ENCODE peak calls at places on chromosomes 16 and 17, in four cellular contexts. O is AG10803, F is cardiac muscle cell, D is brain microvascular endothelial cell. K is an unnamed sample.

GRCh38 chr17:81870155-81870977 is 771 bp downstream of the ARHGDIA start:
- DNase-seq in F (peak; percentile 58), D (peak; percentile 40), O (peak; percentile 45), K (peak; percentile 61)

GRCh38 chr17:1626333-1626732 is 2.3 kb downstream of the SLC43A2 start:
- DNase-seq in O (no peak), D (no peak), F (no peak), K (no peak)

GRCh38 chr16:87966685-87967185 is 15.5 kb downstream of the BANP start:
- DNase-seq in F (no peak), O (no peak), D (no peak), K (no peak)

GRCh38 chr16:23518435-23518891 is 8.2 kb upstream of the GGA2 start:
- DNase-seq in O (no peak), D (peak; percentile 12), F (peak; percentile 27), K (no peak)

GRCh38 chr16:165218-165538 is 600 bp upstream of the HBM start:
- DNase-seq in D (no peak), O (no peak), F (no peak), K (no peak)

GRCh38 chr16:15721018-15721417 is 71.0 kb downstream of the NDE1 start:
- DNase-seq in F (no peak), O (no peak), D (no peak), K (no peak)

GRCh38 chr16:48062681-48063080 is 93.1 kb downstream of the ABCC12 start:
- DNase-seq in D (no peak), F (no peak), O (no peak), K (no peak)

GRCh38 chr17:80212962-80213650 is 7.0 kb downstream of the SGSH start:
- DNase-seq in D (no peak), O (no peak), F (no peak), K (no peak)

GRCh38 chr16:87133966-87134945 is 182.9 kb downstream of the C16orf95 start:
- DNase-seq in D (no peak), F (no peak), O (no peak), K (no peak)

GRCh38 chr17:66466933-66467367 is 164.5 kb downstream of the PRKCA start:
- DNase-seq in O (peak; percentile 100), D (peak; percentile 99), F (peak; percentile 99), K (no peak)

GRCh38 chr17:56690441-56691291 is 97.2 kb downstream of the NOG start:
- DNase-seq in O (peak; percentile 97), D (no peak), F (no peak), K (no peak)

GRCh38 chr17:17919169-17920107 is 52.8 kb downstream of the TOM1L2 start:
- DNase-seq in D (peak; percentile 67), O (peak; percentile 77), F (peak; percentile 83), K (peak; percentile 63)

GRCh38 chr17:59513934-59514841 is 51.2 kb upstream of the DHX40 start:
- DNase-seq in F (peak; percentile 94), O (peak; percentile 66), D (peak; percentile 46), K (no peak)

GRCh38 chr17:35127751-35128514 is 6.5 kb downstream of the FNDC8 start:
- DNase-seq in F (peak; percentile 94), D (no peak), O (peak; percentile 96), K (no peak)

GRCh38 chr17:28574536-28574935 is 2.2 kb downstream of the ALDOC start:
- DNase-seq in O (no peak), F (no peak), D (no peak), K (no peak)

GRCh38 chr17:76635659-76636360 is 7.7 kb downstream of the ST6GALNAC1 start:
- DNase-seq in O (no peak), F (peak; percentile 37), D (peak; percentile 20), K (no peak)

GRCh38 chr16:9199751-9200150 is 108.3 kb downstream of the HAPSTR1 start:
- DNase-seq in D (no peak), F (no peak), O (no peak), K (no peak)

GRCh38 chr17:21774263-21774662 is 81.9 kb downstream of the KCNJ18 start:
- DNase-seq in D (no peak), F (no peak), O (no peak), K (no peak)

GRCh38 chr16:85361441-85362118 is 249.3 kb upstream of the CIBAR2 start:
- DNase-seq in D (no peak), F (no peak), O (no peak), K (no peak)

GRCh38 chr16:49457196-49457595 is 83.6 kb downstream of the C16orf78 start:
- DNase-seq in O (no peak), F (no peak), D (no peak), K (no peak)

GRCh38 chr16:67560827-67561342 is 1.4 kb upstream of the CTCF start:
- DNase-seq in D (no peak), F (no peak), O (no peak), K (no peak)

GRCh38 chr16:28010671-28011070 is 52.8 kb downstream of the GSG1L start:
- DNase-seq in O (peak; percentile 36), D (peak; percentile 6), F (peak; percentile 50), K (no peak)

GRCh38 chr16:22428654-22429053 is 54.2 kb upstream of the CDR2 start:
- DNase-seq in O (no peak), D (no peak), F (no peak), K (no peak)

GRCh38 chr17:10265100-10265810 is 66.8 kb upstream of the GAS7 start:
- DNase-seq in O (peak; percentile 94), F (peak; percentile 53), D (no peak), K (no peak)

GRCh38 chr17:76135810-76136188 is 5.2 kb downstream of the FOXJ1 start:
- DNase-seq in D (no peak), F (no peak), O (no peak), K (no peak)

GRCh38 chr17:2631211-2631610 is 37.8 kb downstream of the PAFAH1B1 start:
- DNase-seq in O (no peak), F (no peak), D (no peak), K (no peak)

DNA sequence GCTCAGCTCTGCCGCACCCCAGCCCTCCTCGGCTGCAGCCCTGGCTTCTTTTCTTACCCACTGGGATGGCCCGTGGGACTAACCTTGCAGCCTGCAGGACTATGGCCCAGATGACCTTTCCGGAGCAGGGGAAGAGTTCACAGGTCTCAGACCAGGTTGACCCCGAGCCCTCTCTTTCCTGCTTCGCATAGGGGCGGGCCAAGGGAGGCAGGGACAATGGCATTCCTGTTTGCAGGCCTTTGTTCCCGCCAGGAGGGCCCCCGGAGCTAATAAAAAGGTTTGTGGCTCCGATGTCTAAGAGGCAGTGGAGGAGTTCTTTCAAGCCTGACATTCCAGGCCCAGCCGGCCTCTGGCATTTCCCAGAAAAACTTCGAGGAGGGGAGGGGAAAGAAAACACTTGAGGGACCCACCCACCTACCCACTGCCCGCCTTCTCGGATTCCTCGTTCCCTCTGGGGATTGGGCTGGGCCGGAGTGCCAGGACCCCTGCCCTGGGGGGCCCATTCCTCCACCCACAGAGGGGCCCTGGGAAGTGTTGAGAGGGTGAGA is 5.8 kb upstream of the SOCS3 start:
- DNase-seq in F (peak; percentile 64), O (no peak), D (no peak), K (no peak)
- H3K4me3 ChIP-seq in F (no peak overlapping the region), O (no peak overlapping the region), D (no peak overlapping the region), K (no peak overlapping the region)

DNA sequence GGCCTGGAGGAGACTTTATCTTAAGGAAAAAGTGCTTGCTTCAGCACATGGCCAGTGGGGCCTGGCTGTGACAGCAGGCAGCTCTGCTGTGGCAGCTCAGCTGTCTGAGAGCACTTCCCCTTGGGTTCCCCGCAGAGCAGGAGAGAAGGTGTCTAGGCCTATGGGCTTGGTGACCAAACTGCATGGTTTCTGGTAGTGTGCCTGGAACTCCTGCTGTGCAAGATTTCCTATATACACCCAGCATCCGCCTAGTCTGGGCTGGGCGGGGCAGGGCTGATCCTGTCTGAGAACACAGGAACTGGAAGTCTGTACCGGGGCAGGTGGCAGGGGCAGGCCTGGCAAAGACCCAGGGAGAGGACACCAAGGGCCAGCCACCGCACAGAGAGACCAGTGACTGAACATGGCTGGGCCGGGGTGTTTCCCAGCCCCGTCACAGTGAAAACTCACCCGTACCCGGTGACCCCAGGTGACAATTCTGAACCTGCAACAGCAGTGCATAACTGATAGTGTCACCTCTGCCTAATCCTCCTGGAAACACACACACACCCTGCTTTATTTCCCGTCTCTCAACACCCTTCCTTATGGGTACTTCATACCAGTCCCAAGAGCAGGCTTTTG is 39.3 kb downstream of the CHD9 start:
- DNase-seq in F (no peak), D (peak; percentile 48), O (no peak), K (peak; percentile 2)
- H3K4me3 ChIP-seq in F (no peak overlapping the region), D (no peak overlapping the region), O (no peak overlapping the region), K (no peak overlapping the region)

GRCh38 chr17:47707056-47707791 is 13.3 kb downstream of the TBKBP1 start:
- DNase-seq in F (no peak), O (peak; percentile 6), D (no peak), K (no peak)

GRCh38 chr17:47708312-47708863 is 14.4 kb downstream of the TBKBP1 start:
- DNase-seq in O (no peak), F (no peak), D (no peak), K (no peak)

GRCh38 chr17:47709594-47709993 is 15.6 kb downstream of the TBKBP1 start:
- DNase-seq in D (no peak), O (no peak), F (no peak), K (no peak)

GRCh38 chr17:47707884-47708283 is 13.9 kb downstream of the TBKBP1 start:
- DNase-seq in O (no peak), F (no peak), D (no peak), K (no peak)

DNA sequence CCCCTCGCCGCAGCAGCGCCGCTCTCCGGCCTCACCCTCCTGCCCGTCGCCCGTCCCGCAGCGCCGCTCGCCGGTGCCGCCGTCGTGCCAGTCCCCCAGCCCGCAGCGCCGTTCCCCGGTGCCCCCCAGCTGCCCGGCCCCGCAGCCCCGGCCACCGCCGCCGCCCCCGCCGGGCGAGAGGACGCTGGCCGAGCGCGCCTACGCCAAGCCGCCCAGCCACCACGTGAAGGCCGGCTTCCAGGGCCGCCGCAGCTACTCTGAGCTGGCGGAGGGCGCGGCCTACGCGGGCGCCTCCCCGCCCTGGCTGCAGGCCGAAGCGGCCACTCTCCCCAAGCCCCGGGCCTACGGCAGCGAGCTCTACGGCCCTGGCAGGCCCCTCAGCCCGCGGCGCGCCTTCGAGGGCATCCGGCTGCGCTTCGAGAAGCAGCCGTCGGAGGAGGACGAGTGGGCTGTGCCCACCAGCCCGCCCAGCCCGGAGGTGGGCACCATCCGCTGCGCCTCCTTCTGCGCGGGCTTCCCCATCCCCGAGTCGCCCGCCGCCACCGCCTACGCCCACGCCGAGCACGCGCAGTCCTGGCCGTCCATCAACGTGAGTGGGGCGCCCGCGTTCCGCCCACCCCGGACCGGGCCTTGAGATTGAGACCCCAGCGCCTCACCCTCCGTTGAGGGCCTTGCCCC is 15.0 kb downstream of the TBKBP1 start:
- DNase-seq in F (peak; percentile 74), D (no peak), O (no peak), K (no peak)
- H3K4me3 ChIP-seq in F (no peak overlapping the region), D (no peak overlapping the region), O (no peak overlapping the region), K (no peak overlapping the region)

GRCh38 chr17:15281909-15282308 is 16.8 kb upstream of the PMP22 start:
- DNase-seq in D (no peak), O (no peak), F (peak; percentile 10), K (no peak)

GRCh38 chr17:15278381-15278780 is 13.3 kb upstream of the PMP22 start:
- DNase-seq in O (no peak), F (no peak), D (no peak), K (no peak)

GRCh38 chr17:15274017-15274416 is 8.9 kb upstream of the PMP22 start:
- DNase-seq in O (no peak), F (no peak), D (no peak), K (no peak)

GRCh38 chr17:15284537-15284936 is 19.4 kb upstream of the PMP22 start:
- DNase-seq in O (no peak), F (no peak), D (no peak), K (no peak)

DNA sequence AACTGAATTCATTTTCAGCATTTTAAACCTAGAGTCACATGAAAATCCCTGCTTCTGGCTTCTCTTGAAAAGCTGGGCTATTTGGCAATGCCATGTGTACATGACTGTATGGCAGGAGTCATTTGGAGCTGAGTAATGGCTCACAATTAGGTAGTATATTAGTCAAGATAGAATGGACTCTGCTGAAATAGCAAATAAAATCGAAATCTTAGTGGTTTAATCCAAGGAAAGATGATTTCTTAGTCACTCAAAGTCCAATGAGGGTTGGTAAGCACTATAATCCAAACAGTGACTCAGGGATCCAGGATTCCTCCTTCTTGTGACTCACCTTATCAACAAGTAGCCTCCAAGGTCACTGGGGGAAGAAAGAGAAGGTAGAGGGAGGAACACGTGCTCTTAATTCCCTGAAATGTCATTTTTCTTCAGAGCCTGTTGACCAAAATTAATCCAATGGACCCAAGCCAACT is 13.9 kb upstream of the PMP22 start:
- DNase-seq in O (peak; percentile 89), D (peak; percentile 88), F (no peak), K (no peak)
- H3K4me3 ChIP-seq in O (no peak overlapping the region), D (no peak overlapping the region), F (no peak overlapping the region), K (no peak overlapping the region)

K was measured in naive thymus-derived CD4-positive, alpha-beta T cell.